ENCODE peak calls at places on chromosomes 1 and 21, in nine cellular contexts. L is A673, O is fibroblast of lung, M is adrenal gland, C is foreskin fibroblast, X is mammary epithelial cell, E is NB4, U is fibroblast of mammary gland, Q is ovary. D is an unnamed sample.

GRCh38 chr1:103779932-103780331 is 30.2 kb downstream of the AMY1C start:
- DNase-seq in L (no peak), O (no peak), M (no peak), C (no peak), X (no peak), E (no peak), U (no peak), Q (no peak), D (no peak)

GRCh38 chr1:236516929-236517704 is 6.7 kb upstream of the LGALS8 start:
- DNase-seq in L (no peak), O (peak; percentile 78), M (no peak), C (no peak), X (peak; percentile 76), E (no peak), U (no peak), Q (no peak), D (peak; percentile 75)

GRCh38 chr1:111280267-111280666 is 10.4 kb upstream of the CHIA start:
- DNase-seq in L (no peak), O (no peak), M (no peak), C (no peak), X (no peak), E (no peak), U (no peak), Q (no peak), D (no peak)

GRCh38 chr1:59230622-59231021 is 66.3 kb upstream of the FGGY start:
- DNase-seq in L (peak; percentile 4), O (no peak), M (no peak), C (peak; percentile 29), X (no peak), E (no peak), U (peak; percentile 22), Q (no peak), D (no peak)

GRCh38 chr1:37073752-37074151 is 39.4 kb upstream of the GRIK3 start:
- DNase-seq in L (peak; percentile 77), O (no peak), M (no peak), C (no peak), X (no peak), E (peak; percentile 9), U (no peak), Q (no peak), D (no peak)

GRCh38 chr1:23018661-23019093 is 591 bp upstream of the KDM1A start:
- DNase-seq in L (no peak), O (no peak), M (peak; percentile 10), C (no peak), X (no peak), E (no peak), U (no peak), Q (peak; percentile 12), D (no peak)

GRCh38 chr1:3831689-3832088 is 25.3 kb downstream of the CEP104 start:
- DNase-seq in L (no peak), O (no peak), M (peak; percentile 57), C (no peak), X (no peak), E (no peak), U (peak; percentile 35), Q (no peak), D (no peak)

GRCh38 chr21:41501919-41502318 is 6.0 kb downstream of the TMPRSS2 start:
- DNase-seq in L (no peak), O (no peak), M (no peak), C (no peak), X (no peak), E (no peak), U (peak; percentile 35), Q (no peak), D (no peak)

GRCh38 chr1:43270421-43271095 is 775 bp downstream of the TMEM125 start:
- DNase-seq in L (peak; percentile 22), O (no peak), M (no peak), C (no peak), X (peak; percentile 71), E (no peak), U (no peak), Q (peak; percentile 35), D (no peak)

GRCh38 chr1:225476538-225476988 is 48.7 kb upstream of the LBR start:
- DNase-seq in L (no peak), O (no peak), M (no peak), C (no peak), X (no peak), E (no peak), U (no peak), Q (no peak), D (no peak)

GRCh38 chr1:66996018-66996682 is 57.8 kb downstream of the SLC35D1 start:
- DNase-seq in L (peak; percentile 81), O (peak; percentile 83), M (peak; percentile 62), C (peak; percentile 55), X (peak; percentile 54), E (peak; percentile 78), U (peak; percentile 75), Q (peak; percentile 21), D (peak; percentile 79)

GRCh38 chr1:65393345-65393744 is 27.1 kb upstream of the LEPR start:
- DNase-seq in L (no peak), O (peak; percentile 4), M (no peak), C (peak; percentile 25), X (peak; percentile 67), E (peak; percentile 60), U (peak; percentile 66), Q (no peak), D (peak; percentile 62)

GRCh38 chr1:227174136-227174535 is 144.2 kb downstream of the CDC42BPA start:
- DNase-seq in L (no peak), O (peak; percentile 17), M (no peak), C (no peak), X (peak; percentile 4), E (no peak), U (peak; percentile 23), Q (no peak), D (peak; percentile 23)

DNA sequence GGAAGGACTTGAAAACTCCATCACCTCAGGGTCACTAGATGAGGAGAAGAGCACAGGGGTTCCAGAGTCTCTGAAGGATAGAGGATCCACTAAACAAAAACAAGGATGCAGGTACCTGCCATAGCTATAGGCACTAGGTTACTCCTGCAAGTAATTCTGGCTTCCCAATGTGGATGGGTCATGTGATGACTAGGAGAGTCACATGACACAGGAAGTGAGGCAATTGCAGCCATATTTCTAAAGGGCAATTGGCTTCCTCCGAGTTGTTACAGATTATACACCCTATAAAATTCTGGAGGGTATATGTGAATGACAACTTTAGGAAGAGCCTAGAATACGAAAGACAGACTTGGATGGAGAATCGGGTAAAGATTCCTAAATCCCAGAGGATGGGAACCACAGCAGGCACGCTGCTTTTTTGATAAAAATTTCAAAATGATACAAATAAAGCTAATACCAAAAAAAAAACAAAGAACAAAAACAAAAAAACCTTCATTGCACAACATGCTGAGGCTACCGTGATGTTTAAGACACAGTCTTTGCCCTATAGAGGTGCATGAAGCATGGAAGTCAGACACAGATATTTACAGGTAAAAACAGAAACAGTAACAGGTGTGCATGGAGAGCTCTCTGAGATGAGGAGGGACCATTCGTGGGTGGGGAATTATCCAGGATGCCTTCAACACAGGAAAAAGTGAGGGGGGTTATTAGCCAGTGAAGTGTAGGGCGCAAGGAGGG is 10.5 kb downstream of the MTX1 start:
- DNase-seq in L (peak; percentile 83), O (peak; percentile 82), M (no peak), C (peak; percentile 66), X (peak; percentile 43), E (peak; percentile 61), U (peak; percentile 76), Q (peak; percentile 59), D (peak; percentile 70)
- H3K4me3 ChIP-seq in L (no peak overlapping the region), O (peak overlapping the region; percentile 43), M (no peak overlapping the region), C (no peak overlapping the region), X (no peak overlapping the region), E (no peak overlapping the region), U (no peak overlapping the region), Q (no peak overlapping the region), D (no peak overlapping the region)

GRCh38 chr1:154609398-154610380 is 1.7 kb upstream of the ADAR start:
- DNase-seq in L (peak; percentile 30), O (no peak), M (no peak), C (peak; percentile 33), X (peak; percentile 37), E (peak; percentile 34), U (peak; percentile 27), Q (no peak), D (no peak)

GRCh38 chr1:154603317-154603716 is 4.7 kb downstream of the ADAR start:
- DNase-seq in L (no peak), O (no peak), M (no peak), C (no peak), X (no peak), E (no peak), U (no peak), Q (no peak), D (no peak)

GRCh38 chr1:154607748-154608521 is at the start of gene ADAR:
- DNase-seq in L (peak; percentile 98), O (peak; percentile 99), M (peak; percentile 95), C (peak; percentile 97), X (peak; percentile 96), E (peak; percentile 98), U (peak; percentile 98), Q (peak; percentile 91), D (peak; percentile 96)

GRCh38 chr1:154608522-154609294 is 722 bp upstream of the ADAR start:
- DNase-seq in L (peak; percentile 86), O (peak; percentile 61), M (peak; percentile 53), C (peak; percentile 35), X (peak; percentile 42), E (peak; percentile 64), U (peak; percentile 50), Q (peak; percentile 44), D (peak; percentile 69)

GRCh38 chr1:154607084-154607747 is 770 bp downstream of the ADAR start:
- DNase-seq in L (peak; percentile 37), O (peak; percentile 52), M (no peak), C (peak; percentile 34), X (peak; percentile 43), E (peak; percentile 52), U (peak; percentile 58), Q (no peak), D (peak; percentile 46)
- TF ChIP-seq CTCF in L (peak; percentile 7), O (no peak), M (no peak), C (no peak), X (no peak), E (no peak), U (no peak), Q (no peak), D (peak; percentile 9)

GRCh38 chr1:33348194-33348593 is 27.3 kb upstream of the A3GALT2 start:
- DNase-seq in L (no peak), O (peak; percentile 39), M (no peak), C (no peak), X (peak; percentile 52), E (no peak), U (peak; percentile 47), Q (no peak), D (peak; percentile 44)
- H3K4me3 ChIP-seq in L (peak overlapping the region; percentile 94), O (peak overlapping the region; percentile 96), M (peak overlapping the region; percentile 88), C (peak overlapping the region; percentile 83), X (peak overlapping the region; percentile 73), E (peak overlapping the region; percentile 88), U (peak overlapping the region; percentile 79), Q (peak overlapping the region; percentile 87), D (peak overlapping the region; percentile 81)

DNA sequence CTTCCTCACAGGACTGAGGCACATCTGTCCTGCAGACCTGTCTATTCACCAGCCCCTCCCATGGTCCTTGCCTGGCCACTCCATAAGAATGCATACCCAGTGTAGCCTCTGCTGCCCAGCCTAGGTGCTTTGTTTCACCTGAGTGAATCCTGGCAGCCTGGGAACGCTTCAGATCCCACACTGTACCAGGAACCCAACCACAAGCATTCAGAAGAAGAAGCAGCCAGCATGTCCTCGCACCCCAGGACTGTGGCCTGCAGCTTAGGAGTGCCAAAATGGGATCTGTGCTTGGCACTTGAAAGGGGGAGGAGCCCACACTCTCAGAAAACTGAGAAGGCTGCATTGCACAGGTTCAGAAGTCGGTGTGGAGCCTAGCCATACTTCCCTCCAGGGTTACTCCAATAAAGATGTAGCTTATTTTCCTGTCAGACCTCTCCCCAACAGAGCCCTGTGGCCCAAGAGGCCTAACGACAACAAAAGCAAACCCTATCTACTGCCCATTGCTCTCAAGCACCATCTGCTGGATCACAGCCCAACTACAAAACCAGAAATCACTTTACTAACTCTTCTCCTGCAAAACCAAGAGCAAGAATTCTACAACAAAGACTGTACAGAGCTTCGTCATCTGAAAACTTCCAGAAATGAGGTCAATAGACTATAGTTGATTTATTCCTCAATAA is 923.1 kb upstream of the NEGR1 start:
- DNase-seq in L (peak; percentile 40), O (no peak), M (no peak), C (no peak), X (no peak), E (peak; percentile 13), U (no peak), Q (no peak), D (no peak)
- TF ChIP-seq CTCF in L (peak; percentile 55), O (no peak), M (no peak), C (no peak), X (no peak), E (peak; percentile 35), U (no peak), Q (no peak), D (no peak)